ENCODE peak calls at places on chromosomes 12 and 14, in six cellular contexts. E, Q, G, T, U and W are unnamed samples.

GRCh38 chr14:52023518-52023917 is 34.2 kb downstream of the RTRAF start:
- DNase-seq in E (peak), Q (no peak), G (no peak), T (no peak), U (no peak), W (no peak)

GRCh38 chr12:88179436-88180014 is 37.4 kb downstream of the TMTC3 start:
- DNase-seq in E (no peak), Q (no peak), G (no peak), T (no peak), U (no peak), W (no peak)

GRCh38 chr12:120196363-120196762 is 1.8 kb upstream of the GCN1 start:
- DNase-seq in E (no peak), Q (no peak), G (no peak), T (no peak), U (peak), W (no peak)

GRCh38 chr12:23756416-23756815 is 193.1 kb downstream of the SOX5 start:
- DNase-seq in E (no peak), Q (no peak), G (no peak), T (no peak), U (no peak), W (no peak)

GRCh38 chr14:56092761-56093160 is 25.4 kb upstream of the PELI2 start:
- DNase-seq in E (no peak), Q (no peak), G (no peak), T (no peak), U (no peak), W (no peak)

GRCh38 chr14:90495357-90496276 is 98.8 kb downstream of the CALM1 start:
- DNase-seq in E (peak), Q (peak), G (no peak), T (no peak), U (no peak), W (no peak)

GRCh38 chr12:83843531-83843930 is 1069.1 kb downstream of the SLC6A15 start:
- DNase-seq in E (no peak), Q (no peak), G (no peak), T (no peak), U (no peak), W (no peak)

GRCh38 chr14:105475916-105476845 is 1.6 kb downstream of the CRIP2 start:
- DNase-seq in E (no peak), Q (no peak), G (no peak), T (no peak), U (no peak), W (no peak)

GRCh38 chr12:72264548-72265175 is 7.5 kb upstream of the TRHDE start:
- DNase-seq in E (no peak), Q (peak), G (no peak), T (no peak), U (no peak), W (no peak)

GRCh38 chr12:48092606-48093005 is 13.3 kb downstream of the SENP1 start:
- DNase-seq in E (no peak), Q (no peak), G (no peak), T (no peak), U (no peak), W (no peak)

GRCh38 chr12:123444396-123445026 is 8.0 kb upstream of the RILPL2 start:
- DNase-seq in E (no peak), Q (no peak), G (no peak), T (no peak), U (peak), W (no peak)

GRCh38 chr14:75649773-75650172 is 10.9 kb downstream of the ERG28 start:
- DNase-seq in E (no peak), Q (no peak), G (no peak), T (no peak), U (no peak), W (no peak)

GRCh38 chr14:94423465-94424056 is 29.0 kb downstream of the SERPINA11 start:
- DNase-seq in E (peak), Q (peak), G (peak), T (peak), U (no peak), W (peak)

GRCh38 chr12:57622293-57623245 is 10.4 kb downstream of the B4GALNT1 start:
- DNase-seq in E (no peak), Q (no peak), G (no peak), T (no peak), U (no peak), W (no peak)

GRCh38 chr12:117441751-117442150 is 80.3 kb upstream of the NOS1 start:
- DNase-seq in E (no peak), Q (no peak), G (no peak), T (no peak), U (no peak), W (peak)

GRCh38 chr12:128387811-128388422 is 120.9 kb downstream of the TMEM132C start:
- DNase-seq in E (peak), Q (peak), G (peak), T (no peak), U (no peak), W (no peak)

GRCh38 chr12:70920251-70920851 is at the start of gene PTPRR:
- DNase-seq in E (no peak), Q (no peak), G (peak), T (no peak), U (no peak), W (no peak)

GRCh38 chr12:25976289-25976688 is 17.8 kb downstream of the RASSF8 start:
- DNase-seq in E (no peak), Q (no peak), G (no peak), T (no peak), U (no peak), W (no peak)

GRCh38 chr12:132520421-132521199 is 30.7 kb downstream of the FBRSL1 start:
- DNase-seq in E (no peak), Q (no peak), G (no peak), T (no peak), U (no peak), W (no peak)

GRCh38 chr12:52121848-52122838 is 42.6 kb downstream of the SMIM41 start:
- DNase-seq in E (no peak), Q (peak), G (peak), T (no peak), U (peak), W (no peak)

GRCh38 chr14:55807059-55807499 is 227.1 kb downstream of the KTN1 start:
- DNase-seq in E (peak), Q (peak), G (peak), T (peak), U (peak), W (peak)

GRCh38 chr12:92938623-92939022 is 9.5 kb upstream of the EEA1 start:
- DNase-seq in E (no peak), Q (no peak), G (no peak), T (no peak), U (no peak), W (no peak)

GRCh38 chr14:76919811-76920571 is 93.8 kb downstream of the LRRC74A start:
- DNase-seq in E (peak), Q (no peak), G (no peak), T (no peak), U (no peak), W (peak)

GRCh38 chr12:112107728-112108447 is 695 bp downstream of the NAA25 start:
- DNase-seq in E (no peak), Q (peak), G (peak), T (no peak), U (no peak), W (no peak)

GRCh38 chr14:24013654-24014514 is 25.2 kb downstream of the DHRS4L2 start:
- DNase-seq in E (peak), Q (peak), G (no peak), T (peak), U (peak), W (peak)

GRCh38 chr14:92960706-92961566 is 38.0 kb downstream of the CHGA start:
- DNase-seq in E (no peak), Q (no peak), G (no peak), T (peak), U (no peak), W (no peak)

GRCh38 chr14:77130386-77130785 is 11.2 kb downstream of the ZDHHC22 start:
- DNase-seq in E (no peak), Q (no peak), G (peak), T (no peak), U (no peak), W (no peak)

DNA sequence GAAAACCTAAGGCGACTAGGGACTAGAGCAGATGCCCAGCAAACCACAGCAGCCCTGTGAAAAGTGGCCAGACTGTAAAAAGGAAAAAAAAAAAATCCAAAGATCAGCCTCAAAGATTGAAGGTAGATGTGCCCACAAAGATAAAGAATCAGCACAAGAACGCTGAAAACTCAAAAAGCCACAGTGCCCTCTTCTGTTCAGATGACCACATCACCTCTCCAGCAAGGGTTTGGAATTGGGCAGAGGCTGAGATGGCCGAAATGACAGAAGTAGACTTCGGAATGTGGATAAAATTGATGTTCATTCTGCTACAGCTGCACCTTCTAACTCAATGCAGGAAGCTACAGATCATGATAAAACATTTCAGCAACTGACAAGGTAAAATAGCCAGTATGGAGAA is 154.4 kb downstream of the GPHN start:
- DNase-seq in E (no peak), Q (no peak), G (no peak), T (no peak), U (no peak), W (no peak)
- TF ChIP-seq CTCF in E (no peak), Q (no peak), G (peak), T (no peak), U (peak), W (peak)

GRCh38 chr14:67652189-67652588 is 22.2 kb downstream of the VTI1B start:
- DNase-seq in E (no peak), Q (no peak), G (no peak), T (no peak), U (no peak), W (no peak)
- H3K4me3 ChIP-seq in E (no peak), Q (no peak), G (no peak), T (no peak), U (no peak), W (no peak)

GRCh38 chr14:61927521-61927920 is 165.3 kb downstream of the SNAPC1 start:
- DNase-seq in E (no peak), Q (no peak), G (no peak), T (no peak), U (peak), W (peak)
- TF ChIP-seq CTCF in E (no peak), Q (no peak), G (no peak), T (no peak), U (no peak), W (no peak)

GRCh38 chr12:10128687-10129086 is 1.3 kb downstream of the CLEC7A start:
- DNase-seq in E (no peak), Q (no peak), G (no peak), T (no peak), U (no peak), W (no peak)

GRCh38 chr12:10126401-10126800 is 3.6 kb downstream of the CLEC7A start:
- DNase-seq in E (no peak), Q (no peak), G (no peak), T (no peak), U (no peak), W (no peak)

GRCh38 chr12:10131101-10131632 is 1.2 kb upstream of the CLEC7A start:
- DNase-seq in E (no peak), Q (no peak), G (no peak), T (no peak), U (no peak), W (no peak)

GRCh38 chr12:10132971-10133370 is 3.0 kb upstream of the CLEC7A start:
- DNase-seq in E (no peak), Q (no peak), G (no peak), T (no peak), U (no peak), W (no peak)

GRCh38 chr12:10130042-10130441 is at the start of gene CLEC7A:
- DNase-seq in E (no peak), Q (peak), G (no peak), T (no peak), U (peak), W (no peak)
- H3K4me3 ChIP-seq in E (no peak), Q (no peak), G (peak), T (no peak), U (no peak), W (no peak)

GRCh38 chr14:25430808-25431207 is 380.9 kb upstream of the STXBP6 start:
- DNase-seq in E (no peak), Q (no peak), G (no peak), T (no peak), U (no peak), W (no peak)

GRCh38 chr14:25436906-25437305 is 387.0 kb upstream of the STXBP6 start:
- DNase-seq in E (no peak), Q (no peak), G (no peak), T (no peak), U (no peak), W (no peak)

GRCh38 chr14:25431211-25432076 is 381.5 kb upstream of the STXBP6 start:
- DNase-seq in E (no peak), Q (no peak), G (no peak), T (no peak), U (no peak), W (no peak)
- TF ChIP-seq CTCF in E (no peak), Q (no peak), G (peak), T (no peak), U (peak), W (peak)

GRCh38 chr12:50776749-50777728 is 13.1 kb downstream of the ATF1 start:
- DNase-seq in E (no peak), Q (no peak), G (no peak), T (no peak), U (no peak), W (no peak)

GRCh38 chr12:50784501-50784900 is 20.6 kb downstream of the ATF1 start:
- DNase-seq in E (no peak), Q (no peak), G (no peak), T (no peak), U (no peak), W (no peak)

GRCh38 chr12:50780016-50780415 is 16.1 kb downstream of the ATF1 start:
- DNase-seq in E (no peak), Q (no peak), G (no peak), T (no peak), U (no peak), W (no peak)

DNA sequence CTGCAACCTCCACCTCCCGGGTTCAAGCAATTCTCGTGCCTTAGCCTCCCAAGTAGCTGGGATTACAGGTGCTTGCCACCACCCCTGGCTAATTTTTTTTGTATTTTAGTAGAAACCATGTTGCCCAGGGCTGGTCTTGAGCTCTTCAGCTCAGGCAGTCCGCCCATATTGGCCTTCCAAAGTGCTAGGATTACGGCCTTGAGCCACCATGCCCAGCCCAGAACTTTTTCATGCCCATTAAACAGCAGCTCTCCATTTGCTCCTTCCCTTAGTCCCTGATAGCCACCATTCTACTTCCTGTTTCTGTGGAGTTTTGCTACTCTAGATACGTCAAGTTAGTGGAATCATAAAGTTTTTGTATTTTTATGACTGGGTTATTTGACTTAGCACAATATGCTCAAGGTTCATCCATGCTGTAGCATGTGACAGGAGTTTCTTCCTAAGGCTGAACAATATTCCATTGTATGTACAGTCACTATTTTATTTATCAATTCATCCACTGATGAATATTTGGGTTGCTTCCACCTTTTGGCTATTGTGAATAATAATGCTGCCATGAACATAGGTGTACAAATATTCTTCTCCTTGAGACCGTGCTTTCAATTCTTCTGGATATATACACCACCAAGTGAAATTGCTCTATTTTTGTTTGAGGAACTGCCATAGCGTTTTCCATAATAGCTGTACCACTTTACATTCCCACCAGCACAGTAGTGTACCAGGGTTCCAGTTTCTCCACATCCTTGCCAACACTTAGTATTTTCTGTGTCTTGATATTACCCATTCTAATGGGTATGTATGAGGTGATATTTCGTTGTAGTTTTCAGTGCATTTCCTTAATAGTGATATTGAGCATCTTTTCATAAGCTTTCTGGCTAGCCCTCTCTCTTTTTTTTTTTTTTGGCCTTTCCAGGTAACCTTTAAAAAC is 15.0 kb downstream of the ATF1 start:
- DNase-seq in E (no peak), Q (no peak), G (no peak), T (no peak), U (no peak), W (no peak)
- H3K4me3 ChIP-seq in E (no peak), Q (no peak), G (no peak), T (no peak), U (no peak), W (no peak)

DNA sequence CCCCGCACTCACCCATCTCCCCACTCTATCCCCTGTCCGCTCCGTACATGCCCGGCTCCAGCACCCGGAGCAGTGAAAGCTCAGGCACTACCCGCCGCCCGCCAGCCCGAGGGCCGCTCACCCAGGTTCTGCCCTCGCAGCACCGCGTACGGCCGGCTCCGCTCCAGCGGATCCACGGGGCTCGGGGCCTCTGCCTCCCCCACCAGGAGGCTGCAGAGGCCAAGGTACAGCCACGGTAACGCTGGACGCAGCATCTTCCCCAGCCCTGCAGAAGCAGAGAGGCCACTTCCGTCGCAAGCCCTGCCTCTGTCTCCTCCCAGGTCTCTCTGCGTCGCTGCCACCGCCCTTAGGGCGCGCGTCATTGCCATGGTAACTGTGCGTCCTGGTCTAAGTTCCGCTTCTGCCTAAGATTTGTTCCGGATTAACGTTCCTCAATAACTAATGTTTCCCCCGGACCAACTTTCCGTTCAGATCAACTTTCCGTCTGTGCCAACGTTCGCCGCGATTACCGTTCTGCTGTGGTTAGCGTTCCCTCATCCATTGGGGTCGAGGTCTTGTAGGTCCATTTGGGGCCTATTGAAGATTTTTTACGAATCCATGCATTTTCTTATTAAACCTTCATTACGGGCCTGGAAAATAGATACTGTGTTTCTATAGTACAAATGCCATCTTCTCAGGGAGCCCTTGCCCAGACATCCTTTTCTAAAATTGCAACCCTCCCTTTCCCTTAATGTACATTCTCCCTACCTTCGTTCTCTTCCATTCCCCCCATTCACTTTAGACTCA is at the start of gene C12orf76:
- DNase-seq in E (peak), Q (peak), G (peak), T (peak), U (peak), W (peak)
- TF ChIP-seq CTCF in E (no peak), Q (no peak), G (no peak), T (no peak), U (no peak), W (no peak)